ENCODE peak calls at places on chromosome 9, in ten cellular contexts. B is skeletal muscle cell, M is B cell, U is HS-27A, J is GM03348, E is sciatic nerve, H is NCI-H1092, Q is activated T-cell treated with anti-CD3 and anti-CD28 coated beads for 24 hours, W is cardiac septum, N is iris pigment epithelial cell. R is an unnamed sample.

GRCh38 chr9:122314193-122314592 is 49.5 kb downstream of the MRRF start:
- DNase-seq in Q (no peak), N (no peak), U (no peak), J (no peak), H (no peak), E (no peak), B (no peak), M (no peak), W (no peak), R (no peak)

GRCh38 chr9:136712690-136713554 is 550 bp downstream of the DIPK1B start:
- DNase-seq in E (no peak), J (no peak), Q (no peak), N (no peak), M (no peak), H (no peak), U (no peak), B (no peak), W (no peak), R (peak)

GRCh38 chr9:129270903-129271431 is 92.9 kb upstream of the IER5L start:
- DNase-seq in N (peak), Q (no peak), J (peak), H (no peak), B (peak), E (no peak), U (peak), W (no peak), M (no peak), R (no peak)

GRCh38 chr9:34744295-34745221 is 34.6 kb upstream of the CCL21 start:
- DNase-seq in M (no peak), B (peak), U (no peak), H (no peak), N (peak), E (no peak), J (peak), Q (no peak), W (no peak), R (no peak)

GRCh38 chr9:127537014-127537413 is 75.1 kb upstream of the STXBP1 start:
- DNase-seq in E (no peak), W (no peak), U (no peak), N (peak), H (no peak), B (peak), J (peak), M (no peak), Q (no peak), R (no peak)

GRCh38 chr9:72476617-72477375 is 44.6 kb upstream of the TMC1 start:
- DNase-seq in U (no peak), M (no peak), E (no peak), N (peak), J (peak), W (no peak), H (no peak), B (peak), Q (peak), R (no peak)

GRCh38 chr9:18767141-18767540 is 265.9 kb downstream of the SAXO1 start:
- DNase-seq in E (no peak), Q (no peak), H (no peak), U (no peak), J (no peak), W (no peak), B (no peak), M (no peak), N (no peak), R (no peak)

GRCh38 chr9:97385626-97386264 is 26.2 kb upstream of the TDRD7 start:
- DNase-seq in N (no peak), W (peak), E (no peak), M (no peak), H (no peak), Q (no peak), J (no peak), B (no peak), U (no peak), R (no peak)

GRCh38 chr9:77743381-77743780 is 95.3 kb upstream of the GNA14 start:
- DNase-seq in E (no peak), W (no peak), H (no peak), B (no peak), M (no peak), Q (no peak), U (no peak), N (peak), J (peak), R (no peak)